ENCODE peak calls at places on chromosomes 16 and 17, in six cellular contexts. One of them, this sample, is unnamed. For H3K4me1, the result is how much of the 10 kb centered on the place peaks cover.

GRCh38 chr16:4048481-4048880 is 67.8 kb downstream of the ADCY9 start:
- DNase-seq in heart left ventricle: no peak
- DNase-seq in PC-3: no peak
- DNase-seq in colonic mucosa: no peak
- DNase-seq in cardiac muscle cell: no peak
- DNase-seq in psoas muscle: no peak
- DNase-seq in this sample: no peak

GRCh38 chr16:65909310-65910050 is 457.0 kb upstream of the CDH5 start:
- DNase-seq in colonic mucosa: no peak
- DNase-seq in cardiac muscle cell: peak
- DNase-seq in PC-3: no peak
- DNase-seq in psoas muscle: no peak
- DNase-seq in heart left ventricle: no peak
- DNase-seq in this sample: no peak

GRCh38 chr16:24819462-24820040 is 26.2 kb upstream of the SLC5A11 start:
- DNase-seq in cardiac muscle cell: peak
- DNase-seq in colonic mucosa: no peak
- DNase-seq in heart left ventricle: no peak
- DNase-seq in psoas muscle: no peak
- DNase-seq in PC-3: no peak
- DNase-seq in this sample: no peak

GRCh38 chr16:71845639-71846431 is at the start of gene ATXN1L:
- DNase-seq in psoas muscle: peak
- DNase-seq in colonic mucosa: peak
- DNase-seq in PC-3: peak
- DNase-seq in heart left ventricle: peak
- DNase-seq in cardiac muscle cell: peak
- DNase-seq in this sample: peak

GRCh38 chr16:65704866-65705265 is 583.0 kb upstream of the CDH11 start:
- DNase-seq in cardiac muscle cell: no peak
- DNase-seq in heart left ventricle: no peak
- DNase-seq in psoas muscle: no peak
- DNase-seq in PC-3: no peak
- DNase-seq in colonic mucosa: no peak
- DNase-seq in this sample: no peak

GRCh38 chr17:53626286-53626685 is 196.4 kb upstream of the KIF2B start:
- DNase-seq in cardiac muscle cell: peak
- DNase-seq in colonic mucosa: no peak
- DNase-seq in psoas muscle: no peak
- DNase-seq in heart left ventricle: no peak
- DNase-seq in PC-3: peak
- DNase-seq in this sample: no peak

GRCh38 chr17:50015146-50015545 is 20.1 kb upstream of the DLX3 start:
- DNase-seq in psoas muscle: no peak
- DNase-seq in cardiac muscle cell: no peak
- DNase-seq in PC-3: no peak
- DNase-seq in heart left ventricle: no peak
- DNase-seq in colonic mucosa: no peak
- DNase-seq in this sample: no peak

GRCh38 chr17:82332669-82333278 is 792 bp downstream of the SECTM1 start:
- DNase-seq in cardiac muscle cell: peak
- DNase-seq in psoas muscle: peak
- DNase-seq in heart left ventricle: peak
- DNase-seq in colonic mucosa: no peak
- DNase-seq in PC-3: peak
- DNase-seq in this sample: no peak

GRCh38 chr16:84647830-84648594 is at the start of gene KLHL36:
- DNase-seq in PC-3: peak
- DNase-seq in psoas muscle: peak
- DNase-seq in colonic mucosa: peak
- DNase-seq in heart left ventricle: peak
- DNase-seq in cardiac muscle cell: peak
- DNase-seq in this sample: peak

GRCh38 chr17:12961655-12962054 is 56.2 kb downstream of the ELAC2 start:
- DNase-seq in cardiac muscle cell: no peak
- DNase-seq in PC-3: no peak
- DNase-seq in heart left ventricle: no peak
- DNase-seq in colonic mucosa: no peak
- DNase-seq in psoas muscle: no peak
- DNase-seq in this sample: no peak

GRCh38 chr16:83992624-83993023 is 24.6 kb downstream of the NECAB2 start:
- DNase-seq in cardiac muscle cell: peak
- DNase-seq in PC-3: peak
- DNase-seq in heart left ventricle: no peak
- DNase-seq in psoas muscle: no peak
- DNase-seq in colonic mucosa: no peak
- DNase-seq in this sample: peak

GRCh38 chr17:561118-561517 is 153.5 kb downstream of the VPS53 start:
- DNase-seq in PC-3: peak
- DNase-seq in cardiac muscle cell: peak
- DNase-seq in heart left ventricle: peak
- DNase-seq in colonic mucosa: no peak
- DNase-seq in psoas muscle: no peak
- DNase-seq in this sample: no peak

GRCh38 chr16:46607529-46607928 is 13.7 kb downstream of the SHCBP1 start:
- DNase-seq in PC-3: peak
- DNase-seq in colonic mucosa: no peak
- DNase-seq in psoas muscle: no peak
- DNase-seq in cardiac muscle cell: peak
- DNase-seq in heart left ventricle: no peak
- DNase-seq in this sample: no peak

GRCh38 chr17:79304907-79305306 is 230.3 kb downstream of the ENGASE start:
- DNase-seq in cardiac muscle cell: no peak
- DNase-seq in PC-3: no peak
- DNase-seq in colonic mucosa: no peak
- DNase-seq in heart left ventricle: no peak
- DNase-seq in psoas muscle: no peak
- DNase-seq in this sample: no peak

GRCh38 chr17:77453613-77454559 is 313.1 kb downstream of the SEC14L1 start:
- DNase-seq in colonic mucosa: peak
- DNase-seq in psoas muscle: no peak
- DNase-seq in cardiac muscle cell: peak
- DNase-seq in heart left ventricle: no peak
- DNase-seq in PC-3: no peak
- DNase-seq in this sample: peak

GRCh38 chr17:70447588-70447987 is 278.3 kb downstream of the KCNJ2 start:
- DNase-seq in cardiac muscle cell: no peak
- DNase-seq in PC-3: peak
- DNase-seq in heart left ventricle: no peak
- DNase-seq in colonic mucosa: no peak
- DNase-seq in psoas muscle: no peak
- DNase-seq in this sample: no peak

GRCh38 chr17:72191356-72191755 is 70.5 kb downstream of the SOX9 start:
- DNase-seq in psoas muscle: no peak
- DNase-seq in heart left ventricle: no peak
- DNase-seq in PC-3: no peak
- DNase-seq in colonic mucosa: no peak
- DNase-seq in cardiac muscle cell: no peak
- DNase-seq in this sample: no peak

GRCh38 chr16:4323071-4323844 is 7.4 kb downstream of the GLIS2 start:
- DNase-seq in PC-3: no peak
- DNase-seq in colonic mucosa: no peak
- DNase-seq in heart left ventricle: no peak
- DNase-seq in psoas muscle: no peak
- DNase-seq in cardiac muscle cell: no peak
- DNase-seq in this sample: no peak

GRCh38 chr17:74761931-74762330 is 13.5 kb downstream of the NHERF1 start:
- DNase-seq in psoas muscle: no peak
- DNase-seq in colonic mucosa: no peak
- DNase-seq in heart left ventricle: no peak
- DNase-seq in PC-3: no peak
- DNase-seq in cardiac muscle cell: no peak
- DNase-seq in this sample: no peak
- H3K4me1 ChIP-seq in psoas muscle: under half
- H3K4me1 ChIP-seq in colonic mucosa: under half
- H3K4me1 ChIP-seq in heart left ventricle: under half
- H3K4me1 ChIP-seq in PC-3: under half
- H3K4me1 ChIP-seq in cardiac muscle cell: half or more
- H3K4me1 ChIP-seq in this sample: half or more

GRCh38 chr16:11534262-11534661 is 52.5 kb downstream of the LITAF start:
- DNase-seq in heart left ventricle: no peak
- DNase-seq in psoas muscle: no peak
- DNase-seq in cardiac muscle cell: peak
- DNase-seq in colonic mucosa: no peak
- DNase-seq in PC-3: no peak
- DNase-seq in this sample: no peak
- H3K27ac ChIP-seq in heart left ventricle: no peak
- H3K27ac ChIP-seq in psoas muscle: no peak
- H3K27ac ChIP-seq in cardiac muscle cell: no peak
- H3K27ac ChIP-seq in colonic mucosa: no peak
- H3K27ac ChIP-seq in PC-3: no peak
- H3K27ac ChIP-seq in this sample: no peak

GRCh38 chr17:67482784-67483183 is 105.7 kb downstream of the PITPNC1 start:
- DNase-seq in psoas muscle: no peak
- DNase-seq in PC-3: no peak
- DNase-seq in colonic mucosa: no peak
- DNase-seq in heart left ventricle: no peak
- DNase-seq in cardiac muscle cell: no peak
- DNase-seq in this sample: no peak
- TF ChIP-seq CTCF in psoas muscle: no peak
- TF ChIP-seq CTCF in PC-3: no peak
- TF ChIP-seq CTCF in colonic mucosa: no peak
- TF ChIP-seq CTCF in heart left ventricle: no peak
- TF ChIP-seq CTCF in cardiac muscle cell: no peak
- TF ChIP-seq CTCF in this sample: no peak

GRCh38 chr17:17940451-17940911 is 31.7 kb downstream of the TOM1L2 start:
- DNase-seq in heart left ventricle: no peak
- DNase-seq in psoas muscle: no peak
- DNase-seq in PC-3: peak
- DNase-seq in colonic mucosa: no peak
- DNase-seq in cardiac muscle cell: no peak
- DNase-seq in this sample: no peak

GRCh38 chr17:17941015-17941414 is 31.2 kb downstream of the TOM1L2 start:
- DNase-seq in heart left ventricle: no peak
- DNase-seq in colonic mucosa: no peak
- DNase-seq in cardiac muscle cell: no peak
- DNase-seq in psoas muscle: no peak
- DNase-seq in PC-3: no peak
- DNase-seq in this sample: no peak

GRCh38 chr17:17937958-17938357 is 34.2 kb downstream of the TOM1L2 start:
- DNase-seq in cardiac muscle cell: no peak
- DNase-seq in heart left ventricle: no peak
- DNase-seq in psoas muscle: no peak
- DNase-seq in colonic mucosa: no peak
- DNase-seq in PC-3: no peak
- DNase-seq in this sample: no peak

GRCh38 chr17:17937450-17937849 is 34.8 kb downstream of the TOM1L2 start:
- DNase-seq in PC-3: no peak
- DNase-seq in psoas muscle: no peak
- DNase-seq in colonic mucosa: no peak
- DNase-seq in heart left ventricle: no peak
- DNase-seq in cardiac muscle cell: no peak
- DNase-seq in this sample: no peak

DNA sequence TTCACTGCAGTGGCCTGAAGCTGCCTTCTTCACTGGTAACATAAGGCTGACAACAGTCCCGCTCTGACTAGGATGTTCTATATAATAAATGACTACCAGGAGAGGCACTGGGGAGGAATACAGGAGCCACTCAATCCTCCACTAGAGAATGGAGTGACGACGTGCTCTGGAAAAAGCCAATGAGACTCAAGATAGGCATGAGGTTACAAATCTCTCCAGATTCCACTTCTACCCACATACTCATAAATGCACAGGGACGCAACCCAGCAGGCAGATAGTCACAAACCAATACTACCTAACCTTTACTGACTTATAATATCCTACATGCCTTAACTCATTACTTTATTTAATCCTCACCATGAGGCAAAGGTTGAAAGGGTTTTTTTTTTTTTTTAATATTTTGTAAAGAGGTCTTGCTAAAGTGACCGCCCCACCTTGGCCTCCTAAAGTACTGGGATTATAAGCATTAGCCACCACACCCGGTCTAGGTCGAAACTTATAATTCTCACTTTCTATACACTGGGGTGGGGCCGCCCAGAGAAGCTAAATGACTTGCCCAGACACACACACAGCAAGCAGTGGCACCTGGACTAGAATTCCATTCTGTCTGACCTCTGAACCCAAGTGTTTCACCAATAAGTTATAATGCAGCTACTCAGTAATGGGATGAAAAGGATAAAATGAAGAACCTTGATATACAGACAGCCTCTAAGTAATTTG is 33.7 kb downstream of the TOM1L2 start:
- DNase-seq in colonic mucosa: peak
- DNase-seq in cardiac muscle cell: no peak
- DNase-seq in psoas muscle: no peak
- DNase-seq in PC-3: no peak
- DNase-seq in heart left ventricle: no peak
- DNase-seq in this sample: no peak
- H3K4me1 ChIP-seq in colonic mucosa: under half
- H3K4me1 ChIP-seq in cardiac muscle cell: half or more
- H3K4me1 ChIP-seq in psoas muscle: half or more
- H3K4me1 ChIP-seq in PC-3: half or more
- H3K4me1 ChIP-seq in heart left ventricle: half or more
- H3K4me1 ChIP-seq in this sample: half or more

GRCh38 chr17:17782425-17783120 is 54.2 kb downstream of the SREBF1 start:
- DNase-seq in PC-3: peak
- DNase-seq in cardiac muscle cell: peak
- DNase-seq in colonic mucosa: peak
- DNase-seq in psoas muscle: peak
- DNase-seq in heart left ventricle: no peak
- DNase-seq in this sample: peak

GRCh38 chr17:17785407-17785806 is 51.4 kb downstream of the SREBF1 start:
- DNase-seq in colonic mucosa: no peak
- DNase-seq in heart left ventricle: no peak
- DNase-seq in PC-3: no peak
- DNase-seq in cardiac muscle cell: no peak
- DNase-seq in psoas muscle: peak
- DNase-seq in this sample: no peak

GRCh38 chr17:17783121-17783824 is 53.5 kb downstream of the SREBF1 start:
- DNase-seq in cardiac muscle cell: peak
- DNase-seq in heart left ventricle: peak
- DNase-seq in psoas muscle: peak
- DNase-seq in PC-3: peak
- DNase-seq in colonic mucosa: peak
- DNase-seq in this sample: peak

GRCh38 chr17:17783825-17784598 is 52.8 kb downstream of the SREBF1 start:
- DNase-seq in cardiac muscle cell: peak
- DNase-seq in psoas muscle: peak
- DNase-seq in PC-3: no peak
- DNase-seq in heart left ventricle: peak
- DNase-seq in colonic mucosa: peak
- DNase-seq in this sample: peak

DNA sequence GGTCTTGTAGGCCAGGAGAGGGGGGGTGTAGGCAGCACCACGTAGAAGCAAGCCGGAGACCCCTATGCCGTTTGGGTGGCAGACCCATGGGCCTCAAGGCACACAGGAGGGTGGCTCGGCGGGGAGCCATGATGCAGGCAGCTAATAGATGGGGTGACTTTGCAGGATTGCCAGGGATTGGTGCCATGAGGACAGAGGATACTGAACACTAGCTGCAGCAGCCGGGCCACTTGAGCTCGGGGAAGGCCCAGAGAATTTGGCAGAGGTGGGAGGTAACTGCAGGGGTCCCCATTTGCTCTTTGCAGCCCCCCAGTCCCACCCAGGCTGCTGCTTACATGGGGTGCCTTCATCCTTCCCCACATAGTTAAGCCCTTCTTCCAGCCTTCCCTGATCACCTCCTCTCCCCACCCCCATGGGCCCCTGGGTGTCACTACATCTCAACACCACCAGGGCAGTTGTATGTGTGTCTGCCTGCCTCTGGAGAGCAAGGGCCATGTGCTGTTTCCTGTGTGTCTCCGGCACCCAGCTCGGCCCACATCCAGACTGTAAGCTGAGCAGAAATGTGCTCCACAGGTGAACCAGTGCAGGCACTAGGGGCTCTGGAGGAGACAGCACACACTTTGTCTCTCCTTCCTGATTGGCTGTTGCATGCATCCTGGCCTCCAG is 52.1 kb downstream of the SREBF1 start:
- DNase-seq in PC-3: peak
- DNase-seq in colonic mucosa: no peak
- DNase-seq in cardiac muscle cell: no peak
- DNase-seq in psoas muscle: peak
- DNase-seq in heart left ventricle: no peak
- DNase-seq in this sample: no peak
- H3K27ac ChIP-seq in PC-3: no peak
- H3K27ac ChIP-seq in colonic mucosa: no peak
- H3K27ac ChIP-seq in cardiac muscle cell: peak
- H3K27ac ChIP-seq in psoas muscle: peak
- H3K27ac ChIP-seq in heart left ventricle: peak
- H3K27ac ChIP-seq in this sample: peak